ENCODE peak calls at places on chromosomes 6 and 20, in eight cellular contexts. H, D, B, A, G, S, V and F are unnamed samples.

GRCh38 chr20:10963717-10964266 is 290.0 kb upstream of the JAG1 start:
- DNase-seq in H (no peak), D (no peak), B (no peak), A (no peak), G (no peak), S (no peak), V (no peak), F (no peak)

GRCh38 chr6:10721850-10722569 is 860 bp upstream of the TMEM14C start:
- DNase-seq in H (no peak), D (no peak), B (no peak), A (no peak), G (no peak), S (no peak), V (no peak), F (no peak)

GRCh38 chr20:12173333-12173732 is 255.6 kb downstream of the BTBD3 start:
- DNase-seq in H (no peak), D (no peak), B (no peak), A (no peak), G (peak; percentile 5), S (no peak), V (no peak), F (no peak)

GRCh38 chr6:16591681-16592549 is 169.3 kb downstream of the ATXN1 start:
- DNase-seq in H (no peak), D (no peak), B (no peak), A (no peak), G (no peak), S (no peak), V (no peak), F (no peak)

GRCh38 chr6:36984581-36985383 is 1.2 kb downstream of the MTCH1 start:
- DNase-seq in H (peak; percentile 76), D (no peak), B (peak; percentile 84), A (peak; percentile 79), G (peak; percentile 87), S (no peak), V (peak; percentile 41), F (peak; percentile 86)

GRCh38 chr6:131828080-131828479 is 20.3 kb downstream of the ENPP1 start:
- DNase-seq in H (peak; percentile 52), D (no peak), B (no peak), A (no peak), G (peak; percentile 64), S (no peak), V (no peak), F (no peak)

GRCh38 chr20:33273117-33273851 is 9.7 kb upstream of the BPIFB1 start:
- DNase-seq in H (no peak), D (no peak), B (no peak), A (no peak), G (no peak), S (no peak), V (no peak), F (no peak)

GRCh38 chr6:13989424-13990144 is 64.8 kb downstream of the RNF182 start:
- DNase-seq in H (no peak), D (no peak), B (no peak), A (no peak), G (peak; percentile 39), S (no peak), V (no peak), F (no peak)

GRCh38 chr20:24977336-24977735 is 15.2 kb downstream of the APMAP start:
- DNase-seq in H (no peak), D (no peak), B (no peak), A (no peak), G (no peak), S (no peak), V (no peak), F (peak; percentile 29)

GRCh38 chr20:2984956-2985661 is 58.3 kb upstream of the GNRH2 start:
- DNase-seq in H (peak; percentile 9), D (no peak), B (no peak), A (no peak), G (peak; percentile 80), S (no peak), V (no peak), F (no peak)

GRCh38 chr6:84773431-84774173 is 9.2 kb upstream of the TBX18 start:
- DNase-seq in H (peak; percentile 55), D (peak; percentile 23), B (peak; percentile 68), A (peak; percentile 63), G (no peak), S (no peak), V (no peak), F (no peak)

GRCh38 chr6:3227363-3228045 is at the start of gene TUBB2B:
- DNase-seq in H (peak; percentile 90), D (peak; percentile 37), B (peak; percentile 96), A (peak; percentile 94), G (peak; percentile 37), S (no peak), V (no peak), F (peak; percentile 73)

GRCh38 chr6:344816-345340 is 46.7 kb upstream of the IRF4 start:
- DNase-seq in H (no peak), D (no peak), B (no peak), A (no peak), G (peak; percentile 53), S (no peak), V (no peak), F (no peak)

GRCh38 chr6:155493026-155493693 is 37.5 kb upstream of the NOX3 start:
- DNase-seq in H (no peak), D (no peak), B (no peak), A (no peak), G (no peak), S (no peak), V (no peak), F (no peak)

GRCh38 chr6:8183266-8183665 is 80.9 kb upstream of the EEF1E1 start:
- DNase-seq in H (no peak), D (no peak), B (no peak), A (no peak), G (no peak), S (no peak), V (no peak), F (no peak)

GRCh38 chr20:22795897-22796296 is 211.5 kb upstream of the FOXA2 start:
- DNase-seq in H (peak; percentile 72), D (peak; percentile 19), B (peak; percentile 40), A (no peak), G (peak; percentile 99), S (no peak), V (peak; percentile 7), F (peak; percentile 89)

GRCh38 chr6:21987501-21987957 is 309.3 kb downstream of the PRL start:
- DNase-seq in H (peak; percentile 90), D (peak; percentile 43), B (peak; percentile 29), A (no peak), G (peak; percentile 97), S (peak; percentile 1), V (peak; percentile 59), F (peak; percentile 88)

GRCh38 chr20:18634501-18634900 is 46.6 kb downstream of the DTD1 start:
- DNase-seq in H (no peak), D (no peak), B (no peak), A (no peak), G (no peak), S (no peak), V (no peak), F (no peak)

GRCh38 chr20:47220161-47220582 is 136.3 kb downstream of the ZMYND8 start:
- DNase-seq in H (no peak), D (peak; percentile 26), B (peak; percentile 66), A (peak; percentile 53), G (no peak), S (no peak), V (no peak), F (no peak)

DNA sequence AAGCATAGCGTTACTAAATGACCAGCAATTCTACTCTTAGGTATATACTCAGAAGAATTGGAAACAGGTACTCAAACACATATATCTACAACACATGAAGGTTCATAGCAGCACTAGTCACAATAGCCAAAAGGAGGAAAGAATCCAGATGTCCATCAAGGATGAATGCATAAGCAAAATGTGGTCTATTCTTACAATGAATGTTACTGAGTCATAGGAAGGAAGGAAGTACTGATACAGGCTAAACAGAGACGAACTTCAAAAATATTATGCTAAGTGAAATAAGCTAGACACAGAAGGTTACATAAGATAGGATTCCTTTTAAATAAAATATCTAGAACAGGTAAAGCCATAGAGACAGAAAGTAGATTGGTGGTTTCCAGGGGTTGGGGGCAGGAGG is 93.5 kb downstream of the MAP3K7 start:
- DNase-seq in H (no peak), D (no peak), B (no peak), A (no peak), G (peak; percentile 54), S (no peak), V (no peak), F (no peak)
- H3K4me1 ChIP-seq in H (no peaks in the 10 kb centered on the region), D (no peaks in the 10 kb centered on the region), B (peaks cover 69% of the 10 kb centered on the region), A (peaks cover 17% of the 10 kb centered on the region), G (no peaks in the 10 kb centered on the region), S (no peaks in the 10 kb centered on the region), V (no peaks in the 10 kb centered on the region), F (no peaks in the 10 kb centered on the region)

GRCh38 chr20:57224641-57225138 is 41.8 kb downstream of the BMP7 start:
- DNase-seq in H (no peak), D (no peak), B (peak; percentile 82), A (no peak), G (no peak), S (no peak), V (no peak), F (no peak)
- H3K4me1 ChIP-seq in H (peaks cover 13% of the 10 kb centered on the region), D (no peaks in the 10 kb centered on the region), B (peaks cover 13% of the 10 kb centered on the region), A (peaks cover 2% of the 10 kb centered on the region), G (no peaks in the 10 kb centered on the region), S (peaks cover 50% of the 10 kb centered on the region), V (no peaks in the 10 kb centered on the region), F (no peaks in the 10 kb centered on the region)

GRCh38 chr20:49284818-49285217 is 7.0 kb upstream of the ZNFX1 start:
- DNase-seq in H (no peak), D (no peak), B (no peak), A (no peak), G (no peak), S (no peak), V (no peak), F (no peak)
- H3K4me1 ChIP-seq in H (peaks cover 83% of the 10 kb centered on the region), D (peaks cover under 1% of the 10 kb centered on the region), B (peaks cover 54% of the 10 kb centered on the region), A (no peaks in the 10 kb centered on the region), G (peaks cover 11% of the 10 kb centered on the region), S (peaks cover 85% of the 10 kb centered on the region), V (no peaks in the 10 kb centered on the region), F (peaks cover 39% of the 10 kb centered on the region)

GRCh38 chr20:17587148-17587547 is 17.3 kb downstream of the DSTN start:
- DNase-seq in H (no peak), D (no peak), B (no peak), A (no peak), G (no peak), S (no peak), V (no peak), F (no peak)

GRCh38 chr20:17589161-17589834 is 19.4 kb downstream of the DSTN start:
- DNase-seq in H (no peak), D (no peak), B (no peak), A (no peak), G (no peak), S (no peak), V (no peak), F (no peak)

GRCh38 chr20:17586250-17586649 is 16.4 kb downstream of the DSTN start:
- DNase-seq in H (no peak), D (no peak), B (no peak), A (no peak), G (no peak), S (no peak), V (no peak), F (no peak)

GRCh38 chr20:17590245-17590644 is 20.4 kb downstream of the DSTN start:
- DNase-seq in H (no peak), D (no peak), B (no peak), A (no peak), G (no peak), S (no peak), V (no peak), F (no peak)

DNA sequence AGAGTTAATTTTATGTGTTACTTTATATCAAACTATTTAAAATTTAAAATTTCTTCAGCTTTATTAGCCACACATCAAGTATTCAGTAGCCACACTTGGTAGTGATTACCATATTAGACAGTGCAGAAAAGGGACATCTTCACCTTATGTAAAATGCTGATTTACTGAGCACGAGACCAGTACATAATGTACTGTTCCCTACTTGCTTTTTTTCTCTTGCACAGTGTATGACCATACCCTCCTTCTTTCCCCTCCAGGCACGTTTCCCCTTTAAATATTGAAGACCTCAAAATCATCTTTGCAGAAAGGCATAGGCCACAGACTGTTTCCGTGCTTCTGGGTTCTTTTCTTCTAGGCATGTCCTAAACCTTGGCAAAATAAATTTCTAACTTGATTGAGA is 18.0 kb downstream of the DSTN start:
- DNase-seq in H (no peak), D (no peak), B (no peak), A (no peak), G (no peak), S (no peak), V (no peak), F (no peak)
- H3K4me1 ChIP-seq in H (peaks cover 11% of the 10 kb centered on the region), D (no peaks in the 10 kb centered on the region), B (peaks cover 3% of the 10 kb centered on the region), A (no peaks in the 10 kb centered on the region), G (peaks cover 12% of the 10 kb centered on the region), S (peaks cover 97% of the 10 kb centered on the region), V (peaks cover 61% of the 10 kb centered on the region), F (peaks cover 98% of the 10 kb centered on the region)